ENCODE peak calls at places on chromosomes 4 and X, in five cellular contexts. S is left ventricle myocardium inferior, H is HCT116, A is glutamatergic neuron, Z is activated B cell treated with CpG ODN at 0.5 μM for 24 hours. D is an unnamed sample.

GRCh38 chrX:115561605-115562491 is 874 bp downstream of the PLS3 start:
- DNase-seq in H (no peak), A (peak), Z (no peak), S (peak), D (peak)

GRCh38 chr4:47442980-47443379 is 20.5 kb downstream of the COMMD8 start:
- DNase-seq in H (no peak), Z (no peak), A (no peak), S (no peak), D (no peak)

GRCh38 chrX:42096262-42096939 is 173.0 kb upstream of the CASK start:
- DNase-seq in Z (no peak), S (no peak), H (peak), A (no peak), D (no peak)

GRCh38 chr4:19945979-19946380 is 305.7 kb upstream of the SLIT2 start:
- DNase-seq in H (peak), A (no peak), Z (no peak), S (no peak), D (no peak)

GRCh38 chrX:126770179-126770578 is 49.4 kb upstream of the PRR32 start:
- DNase-seq in S (no peak), H (no peak), A (no peak), Z (no peak), D (no peak)

GRCh38 chrX:37956223-37956622 is 50.1 kb upstream of the SYTL5 start:
- DNase-seq in Z (no peak), S (no peak), H (no peak), A (no peak), D (no peak)

GRCh38 chr4:42554072-42554471 is 102.8 kb downstream of the ATP8A1 start:
- DNase-seq in A (no peak), S (no peak), H (no peak), Z (no peak), D (no peak)

GRCh38 chrX:74450803-74451449 is 29.6 kb downstream of the SLC16A2 start:
- DNase-seq in A (no peak), Z (no peak), S (no peak), H (peak), D (no peak)

GRCh38 chr4:106421441-106422296 is 53.1 kb upstream of the GIMD1 start:
- DNase-seq in H (no peak), S (no peak), Z (no peak), A (no peak), D (no peak)

GRCh38 chr4:174278467-174278866 is 5.0 kb downstream of the FBXO8 start:
- DNase-seq in S (no peak), H (no peak), A (no peak), Z (no peak), D (no peak)

GRCh38 chr4:99755223-99755944 is 61.2 kb upstream of the DAPP1 start:
- DNase-seq in H (no peak), A (no peak), Z (no peak), S (no peak), D (no peak)

GRCh38 chr4:15779336-15779735 is 1.2 kb downstream of the CD38 start:
- DNase-seq in A (peak), Z (no peak), H (no peak), S (peak), D (peak)

GRCh38 chrX:150291014-150291413 is 72.1 kb upstream of the MAMLD1 start:
- DNase-seq in H (no peak), S (no peak), Z (no peak), A (no peak), D (no peak)

GRCh38 chrX:8003147-8003883 is 76.1 kb upstream of the PNPLA4 start:
- DNase-seq in S (no peak), H (no peak), Z (no peak), A (no peak), D (no peak)

GRCh38 chr4:174314770-174315169 is 31.1 kb downstream of the CEP44 start:
- DNase-seq in A (no peak), S (no peak), Z (no peak), H (no peak), D (no peak)

GRCh38 chrX:133608406-133608805 is 193.1 kb upstream of the GPC4 start:
- DNase-seq in S (no peak), A (no peak), Z (no peak), H (no peak), D (no peak)

GRCh38 chr4:155967098-155967497 is 13.4 kb upstream of the CTSO start:
- DNase-seq in H (no peak), S (no peak), A (no peak), Z (no peak), D (no peak)

GRCh38 chr4:26360864-26361263 is 40.0 kb downstream of the RBPJ start:
- DNase-seq in S (no peak), Z (no peak), H (no peak), A (peak), D (no peak)

GRCh38 chrX:1391370-1391706 is 575 bp downstream of the SLC25A6 start:
- DNase-seq in A (peak), S (no peak), Z (peak), H (no peak), D (peak)

GRCh38 chr4:39528056-39528465 is 822 bp upstream of the UGDH start:
- DNase-seq in Z (no peak), A (no peak), S (no peak), H (no peak), D (no peak)

GRCh38 chrX:82218361-82218760 is 1016.5 kb downstream of the SH3BGRL start:
- DNase-seq in S (no peak), H (no peak), A (no peak), Z (no peak), D (no peak)

GRCh38 chr4:24395937-24396336 is 188.4 kb downstream of the DHX15 start:
- DNase-seq in S (no peak), A (no peak), H (no peak), Z (no peak), D (no peak)

GRCh38 chrX:80556148-80556547 is 135.9 kb downstream of the TENT5D start:
- DNase-seq in S (no peak), H (no peak), A (no peak), Z (no peak), D (no peak)

GRCh38 chrX:80550722-80551121 is 130.5 kb downstream of the TENT5D start:
- DNase-seq in Z (no peak), A (no peak), H (no peak), S (no peak), D (no peak)
- TF ChIP-seq CTCF in Z (no peak), A (no peak), H (peak), S (no peak), D (no peak)

GRCh38 chrX:50075630-50076349 is 125.0 kb downstream of the AKAP4 start:
- DNase-seq in Z (no peak), A (no peak), H (no peak), S (no peak), D (no peak)

GRCh38 chrX:50082741-50083140 is 118.1 kb downstream of the AKAP4 start:
- DNase-seq in S (no peak), A (no peak), H (no peak), Z (no peak), D (no peak)

DNA sequence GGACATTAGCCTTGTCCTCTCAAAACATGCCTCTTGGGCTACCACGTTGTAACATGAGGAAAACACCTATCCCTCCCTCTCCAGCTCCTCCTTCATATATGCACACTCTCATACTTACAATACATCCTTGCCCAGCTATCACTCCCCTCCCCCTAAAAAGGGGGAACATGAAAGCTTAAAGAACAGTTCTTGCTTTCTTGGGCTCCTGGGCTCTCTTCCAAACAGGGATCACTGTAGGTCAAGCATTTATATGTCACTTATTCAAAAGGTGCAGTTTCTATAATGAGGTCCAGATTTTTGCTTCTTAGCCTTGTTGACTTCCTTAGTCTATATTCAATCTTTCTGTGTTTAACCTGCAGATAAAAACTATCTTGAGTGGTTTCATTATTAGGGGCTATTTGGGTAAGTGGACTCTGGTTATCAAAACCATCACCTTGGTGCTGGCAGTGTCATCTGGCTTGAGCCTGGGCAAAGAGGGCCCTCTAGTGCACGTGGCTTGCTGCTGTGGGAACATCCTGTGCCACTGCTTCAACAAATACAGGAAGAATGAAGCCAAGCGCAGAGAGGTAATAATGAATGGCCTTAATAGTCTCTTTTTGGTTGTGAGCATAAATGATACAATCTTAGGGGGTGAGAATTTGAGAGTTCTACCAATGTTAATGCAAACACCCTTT is 119.4 kb downstream of the AKAP4 start:
- DNase-seq in A (peak), H (no peak), S (peak), Z (no peak), D (peak)
- TF ChIP-seq CTCF in A (no peak), H (peak), S (peak), Z (no peak), D (no peak)

GRCh38 chr4:52862605-52863236 is 604 bp downstream of the RASL11B start:
- DNase-seq in A (peak), S (no peak), Z (no peak), H (no peak), D (peak)

GRCh38 chr4:52861171-52861873 is 795 bp upstream of the RASL11B start:
- DNase-seq in Z (no peak), S (no peak), H (no peak), A (no peak), D (no peak)

GRCh38 chr4:52863324-52863723 is 1.2 kb downstream of the RASL11B start:
- DNase-seq in A (no peak), S (no peak), Z (no peak), H (no peak), D (no peak)

GRCh38 chr4:52864816-52865215 is 2.7 kb downstream of the RASL11B start:
- DNase-seq in H (no peak), S (no peak), A (no peak), Z (no peak), D (no peak)

DNA sequence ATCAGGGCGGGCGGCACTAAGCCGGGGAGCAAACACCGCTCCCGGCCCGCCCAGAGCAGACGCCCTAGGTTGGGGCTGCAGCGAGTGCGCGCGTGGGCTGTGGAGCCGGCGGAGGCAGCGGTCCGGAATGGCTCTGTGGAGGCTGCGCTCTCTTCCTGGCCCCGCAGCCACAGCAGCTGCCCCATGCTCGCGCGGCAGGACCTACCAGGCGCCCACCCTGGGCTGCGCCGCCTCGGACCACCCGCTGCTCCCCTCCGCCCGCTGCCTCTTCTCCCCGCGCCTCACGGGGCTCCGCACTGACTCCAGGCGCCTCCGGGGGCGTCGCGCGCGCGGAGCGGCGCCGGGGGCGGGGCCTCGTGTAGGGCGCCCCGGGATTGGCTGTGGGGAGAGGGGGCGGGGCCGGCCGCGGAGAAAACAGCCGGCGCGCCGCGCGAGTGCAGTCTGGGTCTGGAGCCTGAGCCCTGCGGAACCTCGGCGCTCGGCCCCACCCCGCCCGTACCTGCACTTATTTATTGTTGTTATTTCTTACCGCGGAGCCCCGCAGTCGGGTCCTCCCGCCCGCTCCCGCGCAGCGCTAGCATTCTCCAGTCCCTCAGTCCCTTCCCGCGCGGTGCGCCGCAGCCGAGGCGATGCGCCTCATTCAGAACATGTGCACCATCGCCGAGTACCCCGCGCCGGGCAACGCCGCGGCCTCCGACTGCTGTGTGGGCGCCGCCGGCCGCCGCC is at the start of gene RASL11B:
- DNase-seq in H (peak), A (peak), S (peak), Z (peak), D (peak)
- TF ChIP-seq CTCF in H (no peak), A (peak), S (peak), Z (no peak), D (peak)

GRCh38 chr4:10140866-10141759 is 24.5 kb upstream of the WDR1 start:
- DNase-seq in A (no peak), S (no peak), H (no peak), Z (no peak), D (peak)
- TF ChIP-seq CTCF in A (no peak), S (no peak), H (no peak), Z (no peak), D (peak)

DNA sequence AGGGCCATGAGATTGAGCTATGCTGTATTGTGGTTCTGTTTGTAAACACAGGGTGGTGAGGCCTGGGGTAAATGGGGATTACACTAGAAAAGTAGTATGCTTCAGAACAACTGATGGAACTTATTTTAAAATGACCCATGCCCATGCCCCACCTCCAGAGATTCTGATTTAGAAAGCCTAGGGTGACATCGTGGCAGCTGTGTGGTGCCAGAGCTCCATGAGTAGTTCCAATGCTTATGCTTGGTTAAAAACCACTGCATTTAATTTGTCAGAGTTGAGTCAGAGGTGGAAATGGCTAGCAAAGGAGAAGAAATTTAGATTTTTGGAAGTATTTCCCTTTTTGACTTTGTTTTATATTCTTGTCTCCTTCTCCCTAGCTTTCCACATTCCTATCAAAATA is 63.4 kb upstream of the PDE5A start:
- DNase-seq in S (no peak), Z (no peak), A (no peak), H (no peak), D (no peak)
- TF ChIP-seq CTCF in S (peak), Z (no peak), A (no peak), H (no peak), D (no peak)

DNA sequence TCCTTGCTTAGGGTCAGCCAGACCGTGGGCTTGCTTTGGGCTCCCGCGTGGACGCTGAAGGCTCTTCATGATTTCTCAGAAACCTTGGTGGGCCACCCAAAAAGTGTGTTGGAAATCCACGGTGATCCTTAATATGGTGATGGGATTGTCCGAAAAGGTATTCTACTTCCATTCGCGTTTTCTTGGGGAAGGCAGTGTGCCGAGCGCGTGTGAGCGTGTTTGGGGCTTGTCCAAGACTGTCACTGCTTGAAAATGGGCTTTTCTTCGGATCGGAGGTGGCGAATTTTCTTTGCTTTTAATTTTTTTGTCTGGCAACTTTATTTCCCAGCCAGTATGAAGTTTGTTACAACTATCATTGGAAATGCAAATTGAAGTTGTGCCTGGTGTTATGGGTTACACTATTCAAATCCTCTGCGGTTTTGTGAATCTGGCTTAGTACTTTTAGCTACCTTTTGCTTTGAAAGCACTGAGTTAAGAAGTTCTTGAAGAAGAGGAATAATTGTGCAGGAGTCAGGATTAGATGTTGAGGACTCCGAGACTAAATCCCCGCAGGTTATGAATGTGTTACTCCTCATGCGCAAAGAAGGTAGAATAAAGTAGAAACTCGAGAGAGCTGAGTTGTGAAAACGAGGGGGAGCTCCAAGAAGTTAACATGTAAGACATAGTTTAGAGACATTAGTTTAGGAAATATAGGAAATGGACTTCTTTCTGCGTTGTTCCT is 3.2 kb downstream of the SPRY1 start:
- DNase-seq in S (no peak), H (no peak), A (no peak), Z (no peak), D (no peak)
- TF ChIP-seq CTCF in S (no peak), H (no peak), A (no peak), Z (no peak), D (no peak)

DNA sequence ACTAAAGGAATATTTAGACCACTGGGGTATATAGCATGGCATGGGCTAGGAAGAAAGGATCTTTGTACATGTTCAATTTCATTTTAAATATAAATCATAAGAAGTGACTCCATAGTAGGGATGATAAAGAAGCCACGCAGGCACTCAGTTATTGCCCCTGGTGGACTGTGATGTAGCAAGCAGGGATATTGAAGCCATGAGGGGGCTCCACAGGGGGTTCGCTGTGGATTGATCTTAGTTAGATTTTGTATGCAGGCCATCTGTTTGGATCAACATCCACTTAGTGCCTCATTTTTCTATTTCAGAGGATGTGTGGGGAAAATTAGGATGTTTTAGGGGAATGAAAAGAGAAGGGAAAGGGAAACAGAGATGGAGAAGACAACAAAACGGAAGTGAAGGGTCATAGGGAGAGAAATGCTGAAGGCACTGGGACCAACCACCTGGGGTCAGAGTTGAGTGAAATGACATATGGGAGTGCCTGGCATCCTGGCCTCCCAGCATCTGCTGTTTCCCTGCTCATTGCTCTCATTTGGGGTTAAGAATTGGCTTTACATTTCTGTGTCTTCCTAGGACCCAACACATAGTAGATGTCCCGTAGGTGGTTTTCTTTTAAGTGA is 11.2 kb upstream of the FREM3 start:
- DNase-seq in S (no peak), A (peak), Z (no peak), H (no peak), D (no peak)
- TF ChIP-seq CTCF in S (no peak), A (no peak), Z (no peak), H (peak), D (peak)